ENCODE peak calls at places on chromosome 5, in five cellular contexts. F, Z, R, J and C are unnamed samples.

GRCh38 chr5:171157233-171157632 is 151.8 kb upstream of the TLX3 start:
- DNase-seq in J (no peak), R (no peak), F (no peak), Z (no peak), C (no peak)

GRCh38 chr5:56003633-56004032 is 8.9 kb upstream of the IL6ST start:
- DNase-seq in J (peak), R (no peak), F (no peak), Z (no peak), C (no peak)

GRCh38 chr5:41250351-41250987 is 37.1 kb upstream of the C6 start:
- DNase-seq in R (no peak), Z (no peak), F (no peak), J (no peak), C (no peak)

GRCh38 chr5:121979691-121980090 is 17.9 kb downstream of the SRFBP1 start:
- DNase-seq in F (no peak), J (no peak), Z (no peak), R (no peak), C (no peak)

GRCh38 chr5:118857700-118858099 is 130.6 kb downstream of the DTWD2 start:
- DNase-seq in F (no peak), Z (no peak), J (peak), R (no peak), C (no peak)

GRCh38 chr5:1325191-1325741 is 19.6 kb downstream of the CLPTM1L start:
- DNase-seq in J (no peak), R (peak), Z (peak), F (no peak), C (no peak)

GRCh38 chr5:173744527-173744926 is 128.1 kb upstream of the BOD1 start:
- DNase-seq in R (no peak), F (no peak), Z (no peak), J (no peak), C (no peak)

GRCh38 chr5:57828221-57828620 is 345.6 kb upstream of the ACTBL2 start:
- DNase-seq in Z (no peak), R (no peak), J (no peak), F (no peak), C (no peak)

GRCh38 chr5:125558466-125558865 is 812.0 kb upstream of the ZNF608 start:
- DNase-seq in F (no peak), J (no peak), Z (no peak), R (no peak), C (no peak)

GRCh38 chr5:109005611-109006010 is 257.9 kb downstream of the FER start:
- DNase-seq in J (no peak), R (no peak), F (no peak), Z (no peak), C (no peak)
- TF ChIP-seq CTCF in J (no peak), R (no peak), F (no peak), Z (no peak), C (no peak)

DNA sequence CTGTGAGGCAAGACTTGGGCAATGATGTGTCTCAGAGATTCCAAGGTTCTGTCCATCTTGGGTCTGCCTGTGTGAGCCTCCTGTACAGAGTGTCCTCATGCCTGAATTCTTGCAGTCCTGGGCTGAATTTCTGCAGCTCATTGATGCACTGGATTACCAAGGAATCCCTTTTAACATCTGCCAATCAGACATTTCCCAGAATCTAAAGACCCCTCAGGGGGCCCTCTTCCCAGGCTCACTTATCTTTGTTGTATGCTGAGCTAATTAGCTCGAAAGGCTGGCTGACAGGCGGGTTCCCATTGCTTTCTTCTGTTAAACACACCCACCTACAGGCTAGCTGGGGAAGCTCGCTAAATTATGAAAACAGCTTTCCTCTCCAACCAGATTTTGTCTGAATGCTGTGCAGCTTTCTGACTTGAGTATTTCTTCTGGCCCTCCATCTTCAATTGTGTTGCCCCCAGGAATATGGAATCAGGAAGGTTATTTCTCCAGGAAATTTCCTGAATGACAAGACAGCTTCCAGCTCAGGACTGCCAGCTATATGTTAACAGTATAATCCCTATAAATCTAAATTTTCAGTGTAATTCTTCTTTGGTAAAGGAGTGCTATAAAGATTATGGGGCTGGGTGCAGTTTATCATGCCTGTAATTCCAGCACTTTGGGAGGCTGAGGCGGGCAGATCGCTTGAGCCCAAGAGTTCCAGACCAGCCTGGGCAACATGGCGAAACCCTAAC is at the start of gene LIX1:
- DNase-seq in F (peak), J (peak), Z (no peak), R (no peak), C (peak)
- TF ChIP-seq CTCF in F (peak), J (peak), Z (peak), R (peak), C (peak)

DNA sequence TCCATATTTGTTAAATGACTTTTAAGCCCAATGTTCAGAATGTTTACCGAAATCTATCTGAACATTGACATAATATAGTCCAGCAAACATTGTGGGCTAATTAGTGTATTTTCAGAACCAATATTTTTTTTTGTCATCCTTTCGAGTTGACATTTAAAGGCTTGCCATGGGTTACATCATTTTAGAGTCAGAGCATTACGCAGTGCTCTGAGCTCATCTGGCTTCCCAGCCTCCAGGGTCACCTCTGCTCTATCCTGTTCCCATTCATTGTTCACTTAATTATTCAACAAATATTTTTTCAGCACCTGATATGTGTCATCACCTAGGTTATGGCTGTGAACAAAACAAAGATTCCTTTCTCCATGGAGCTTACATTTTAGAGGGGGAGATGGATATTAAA is 80.2 kb downstream of the SREK1 start:
- DNase-seq in Z (no peak), F (no peak), J (no peak), R (no peak), C (no peak)
- TF ChIP-seq CTCF in Z (no peak), F (no peak), J (no peak), R (no peak), C (no peak)

DNA sequence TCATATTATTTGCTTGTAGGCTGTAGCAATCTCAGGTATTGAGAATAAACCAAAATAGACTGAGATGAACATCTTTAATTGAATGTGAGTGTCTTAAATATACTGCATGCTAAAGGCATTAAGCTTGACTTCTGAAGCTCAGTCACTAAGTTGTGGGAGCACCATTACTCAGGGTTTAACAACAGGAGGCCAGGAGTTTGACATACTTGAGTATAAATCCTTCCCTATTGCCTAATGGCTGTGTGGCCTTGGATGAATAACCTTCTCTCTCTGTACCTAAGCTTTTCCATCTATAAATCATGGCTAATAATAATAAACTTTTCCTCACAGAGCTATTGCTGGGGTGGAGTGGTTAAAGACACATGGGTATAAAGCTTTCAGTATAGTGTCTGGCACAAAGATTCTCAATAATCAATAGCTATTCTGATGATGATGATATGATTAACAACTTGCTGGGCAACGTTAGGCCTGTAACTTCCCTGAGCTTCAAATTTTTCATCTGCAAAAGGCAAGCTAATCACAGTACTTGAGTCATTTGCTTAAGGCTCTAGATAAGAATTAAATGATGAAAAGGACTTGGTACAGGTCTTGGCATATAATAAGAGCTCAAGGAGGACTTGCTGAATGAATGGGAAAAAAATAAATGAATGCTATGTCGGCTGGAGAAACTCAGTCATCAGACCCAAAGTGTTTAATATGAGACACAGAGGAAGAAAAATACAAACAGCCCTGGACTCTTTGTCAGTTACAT is 174.0 kb upstream of the IL12B start:
- DNase-seq in R (no peak), Z (no peak), F (no peak), J (peak), C (no peak)
- TF ChIP-seq CTCF in R (no peak), Z (no peak), F (no peak), J (no peak), C (no peak)

GRCh38 chr5:168991311-168991710 is 309.6 kb downstream of the SLIT3 start:
- DNase-seq in R (no peak), F (no peak), J (no peak), Z (no peak), C (no peak)

GRCh38 chr5:168995024-168995423 is 305.9 kb downstream of the SLIT3 start:
- DNase-seq in J (no peak), F (no peak), Z (no peak), R (no peak), C (no peak)

GRCh38 chr5:168991991-168992390 is 308.9 kb downstream of the SLIT3 start:
- DNase-seq in Z (no peak), J (peak), F (no peak), R (no peak), C (no peak)

GRCh38 chr5:168989731-168990505 is 311.0 kb downstream of the SLIT3 start:
- DNase-seq in Z (no peak), F (no peak), R (no peak), J (no peak), C (no peak)

GRCh38 chr5:168992687-168993086 is 308.3 kb downstream of the SLIT3 start:
- DNase-seq in R (no peak), Z (no peak), F (no peak), J (no peak), C (no peak)
- TF ChIP-seq CTCF in R (no peak), Z (peak), F (no peak), J (peak), C (no peak)

DNA sequence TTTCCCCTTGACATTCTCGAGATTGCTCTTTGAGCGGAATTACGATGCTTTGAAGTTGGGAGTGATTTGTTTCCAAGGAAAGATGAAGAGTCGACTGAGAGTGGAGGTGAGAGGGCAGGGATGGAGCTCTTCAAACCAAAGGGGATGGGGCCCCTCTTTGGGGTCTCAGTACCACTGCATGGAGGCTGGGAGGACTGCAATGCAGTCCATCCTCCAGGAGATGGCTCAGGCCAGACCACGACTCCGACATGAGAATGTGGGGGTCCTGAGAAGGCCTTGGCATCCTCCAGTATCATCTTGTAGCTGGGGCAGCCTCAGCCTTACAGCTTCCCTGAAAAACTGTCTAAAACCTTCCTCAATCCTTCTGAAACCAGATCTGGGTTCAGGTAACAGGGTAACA is 51.1 kb upstream of the CDKN2AIPNL start:
- DNase-seq in F (no peak), J (no peak), R (no peak), Z (no peak), C (no peak)
- TF ChIP-seq CTCF in F (no peak), J (no peak), R (no peak), Z (no peak), C (no peak)

GRCh38 chr5:69360442-69360841 is 8.9 kb downstream of the AK6 start:
- DNase-seq in R (no peak), Z (no peak), J (no peak), F (no peak), C (no peak)

GRCh38 chr5:69367697-69368279 is 1.5 kb downstream of the AK6 start:
- DNase-seq in J (no peak), R (no peak), Z (no peak), F (no peak), C (no peak)

GRCh38 chr5:69364850-69365249 is 4.5 kb downstream of the AK6 start:
- DNase-seq in Z (no peak), R (no peak), F (no peak), J (peak), C (no peak)

GRCh38 chr5:69368458-69369368 is 607 bp downstream of the AK6 start:
- DNase-seq in Z (no peak), J (peak), F (peak), R (no peak), C (peak)

GRCh38 chr5:69364414-69364813 is 4.9 kb downstream of the AK6 start:
- DNase-seq in J (peak), F (peak), Z (no peak), R (no peak), C (peak)
- TF ChIP-seq CTCF in J (peak), F (peak), Z (no peak), R (no peak), C (peak)